ENCODE peak calls at places on chromosomes 11 and 22, in nine cellular contexts. H is A549, F is dorsolateral prefrontal cortex, J is GM23338, B is fibroblast of the aortic adventitia, D is heart right ventricle, W is BE2C, T is cardiac muscle cell, P is ovary. Q is an unnamed sample.
A peak's percentile ranks its signal among the peaks of the same experiment; 100 is the strongest.

GRCh38 chr11:73912045-73912444 is 35.2 kb downstream of the PAAF1 start:
- DNase-seq in H (no peak), F (no peak), J (no peak), B (no peak), D (no peak), W (no peak), T (no peak), P (no peak), Q (no peak)

GRCh38 chr11:131300304-131300703 is 70.1 kb upstream of the NTM start:
- DNase-seq in H (no peak), F (no peak), J (no peak), B (no peak), D (no peak), W (no peak), T (no peak), P (no peak), Q (no peak)

GRCh38 chr11:45669956-45670355 is 4.5 kb upstream of the CHST1 start:
- DNase-seq in H (no peak), F (no peak), J (no peak), B (no peak), D (no peak), W (no peak), T (no peak), P (peak; percentile 6), Q (no peak)

GRCh38 chr22:43142881-43143562 is at the start of gene MCAT:
- DNase-seq in H (peak; percentile 74), F (peak; percentile 78), J (peak; percentile 84), B (peak; percentile 69), D (peak; percentile 86), W (peak; percentile 90), T (peak; percentile 89), P (peak; percentile 82), Q (no peak)

GRCh38 chr11:126573325-126574076 is 218.0 kb downstream of the ST3GAL4 start:
- DNase-seq in H (no peak), F (no peak), J (peak; percentile 73), B (no peak), D (no peak), W (no peak), T (peak; percentile 33), P (no peak), Q (no peak)

GRCh38 chr22:40485813-40486610 is 115.6 kb downstream of the SGSM3 start:
- DNase-seq in H (no peak), F (no peak), J (no peak), B (peak; percentile 60), D (no peak), W (no peak), T (no peak), P (no peak), Q (no peak)

GRCh38 chr22:17786435-17787158 is 12.3 kb upstream of the BID start:
- DNase-seq in H (no peak), F (peak; percentile 51), J (peak; percentile 57), B (peak; percentile 23), D (peak; percentile 75), W (peak; percentile 42), T (no peak), P (no peak), Q (no peak)

GRCh38 chr11:47229161-47229560 is 14.4 kb downstream of the DDB2 start:
- DNase-seq in H (no peak), F (no peak), J (no peak), B (no peak), D (no peak), W (no peak), T (no peak), P (no peak), Q (no peak)

GRCh38 chr11:95444309-95445202 is 213.6 kb upstream of the SESN3 start:
- DNase-seq in H (no peak), F (no peak), J (no peak), B (no peak), D (no peak), W (no peak), T (no peak), P (no peak), Q (no peak)

GRCh38 chr22:43152355-43153071 is 1.2 kb downstream of the TSPO start:
- DNase-seq in H (peak; percentile 55), F (peak; percentile 37), J (no peak), B (peak; percentile 56), D (peak; percentile 75), W (peak; percentile 61), T (no peak), P (peak; percentile 52), Q (no peak)

GRCh38 chr11:4072668-4073285 is 21.8 kb upstream of the RRM1 start:
- DNase-seq in H (peak; percentile 80), F (no peak), J (peak; percentile 87), B (peak; percentile 89), D (no peak), W (peak; percentile 43), T (peak; percentile 82), P (peak; percentile 47), Q (no peak)

GRCh38 chr11:122578168-122578825 is 77.2 kb upstream of the UBASH3B start:
- DNase-seq in H (peak; percentile 28), F (no peak), J (peak; percentile 37), B (no peak), D (no peak), W (no peak), T (no peak), P (no peak), Q (no peak)

GRCh38 chr11:970319-970871 is 44.7 kb downstream of the AP2A2 start:
- DNase-seq in H (no peak), F (no peak), J (no peak), B (no peak), D (no peak), W (no peak), T (no peak), P (no peak), Q (no peak)

GRCh38 chr11:84817998-84818397 is 809.1 kb downstream of the DLG2 start:
- DNase-seq in H (peak; percentile 29), F (no peak), J (no peak), B (peak; percentile 52), D (no peak), W (no peak), T (no peak), P (no peak), Q (no peak)

DNA sequence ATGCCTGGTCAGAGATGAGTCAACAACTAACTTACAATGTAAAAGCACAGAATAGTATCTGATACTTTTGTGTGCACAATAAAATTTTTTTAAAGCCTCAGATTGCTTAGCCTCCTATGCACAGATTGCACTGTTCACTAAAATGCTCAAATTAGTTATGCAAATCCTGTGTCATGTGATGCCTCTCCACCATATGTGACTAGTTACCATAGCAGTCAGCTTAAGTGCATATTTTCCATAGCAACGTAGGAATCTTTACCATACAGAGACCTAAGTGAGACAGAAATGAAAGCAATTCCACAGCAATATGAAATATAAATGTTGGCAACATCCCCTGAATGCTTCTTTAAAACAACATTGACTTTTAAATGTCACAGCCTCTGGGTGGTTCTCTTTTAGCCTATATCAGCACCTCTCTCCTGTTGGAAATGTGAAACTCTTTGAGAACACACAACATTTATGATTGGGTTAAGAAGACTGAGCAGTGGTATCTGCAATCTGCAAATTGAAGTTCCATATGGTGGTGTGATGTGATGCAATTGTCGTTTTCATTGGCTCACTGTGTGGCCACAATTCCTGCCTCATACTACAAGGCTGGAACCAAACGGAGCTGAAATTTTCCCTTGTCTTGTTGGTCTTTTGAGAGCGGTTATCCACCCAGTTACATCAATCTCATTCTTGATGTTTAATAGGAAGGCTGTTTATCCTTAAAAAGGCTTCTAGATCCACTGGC is 814.6 kb downstream of the DLG2 start:
- DNase-seq in H (no peak), F (no peak), J (no peak), B (no peak), D (no peak), W (no peak), T (no peak), P (no peak), Q (no peak)
- TF ChIP-seq CTCF in H (no peak), F (no peak), J (no peak), B (no peak), D (no peak), W (no peak), T (no peak), P (no peak), Q (no peak)

DNA sequence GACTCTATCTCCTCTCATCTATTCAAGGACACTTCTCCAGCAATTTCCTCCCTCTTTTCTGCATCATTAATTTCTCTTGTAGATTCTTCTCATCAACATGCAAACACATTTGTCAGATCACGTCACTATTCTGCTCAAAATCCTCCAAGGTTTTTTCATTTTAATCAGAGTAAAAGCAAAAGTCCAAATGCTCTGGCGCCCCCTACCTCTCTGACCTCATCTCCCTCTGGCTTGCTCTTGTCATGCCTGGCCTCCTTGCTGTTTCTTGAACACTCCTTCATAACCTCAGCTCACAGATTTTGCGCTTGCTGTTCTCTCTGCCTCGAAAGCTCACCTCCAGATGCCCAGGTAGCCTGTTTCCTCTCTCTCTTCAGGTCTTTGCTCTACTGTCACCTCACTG is 22.4 kb downstream of the RTCB start:
- DNase-seq in H (peak; percentile 12), F (no peak), J (peak; percentile 74), B (peak; percentile 20), D (no peak), W (peak; percentile 38), T (peak; percentile 23), P (no peak), Q (no peak)
- TF ChIP-seq CTCF in H (peak; percentile 26), F (peak; percentile 42), J (peak; percentile 70), B (peak; percentile 42), D (peak; percentile 47), W (peak; percentile 67), T (peak; percentile 44), P (no peak), Q (peak; percentile 72)

DNA sequence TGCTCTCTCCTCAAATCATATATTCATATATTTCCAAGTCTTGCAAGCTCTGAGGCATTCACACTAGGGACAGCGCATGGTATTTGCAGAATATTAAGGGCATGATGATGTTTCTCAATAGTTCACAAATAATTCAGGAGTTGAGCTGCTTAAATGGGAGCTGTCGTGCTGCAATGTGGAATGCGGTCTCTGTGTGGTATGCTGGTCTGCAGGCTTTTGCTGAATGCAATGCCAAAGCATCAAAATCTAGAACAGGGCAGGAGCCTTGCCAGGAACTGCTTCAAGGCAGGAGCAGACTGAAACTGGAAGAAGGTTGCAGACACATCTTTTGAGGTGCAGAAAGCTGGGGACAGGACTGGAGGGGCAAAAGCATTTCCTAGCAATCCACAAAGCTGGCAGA is 1060.0 kb downstream of the TBC1D22A start:
- DNase-seq in H (no peak), F (no peak), J (no peak), B (no peak), D (no peak), W (no peak), T (no peak), P (no peak), Q (no peak)
- TF ChIP-seq CTCF in H (no peak), F (no peak), J (no peak), B (no peak), D (no peak), W (no peak), T (no peak), P (no peak), Q (no peak)

DNA sequence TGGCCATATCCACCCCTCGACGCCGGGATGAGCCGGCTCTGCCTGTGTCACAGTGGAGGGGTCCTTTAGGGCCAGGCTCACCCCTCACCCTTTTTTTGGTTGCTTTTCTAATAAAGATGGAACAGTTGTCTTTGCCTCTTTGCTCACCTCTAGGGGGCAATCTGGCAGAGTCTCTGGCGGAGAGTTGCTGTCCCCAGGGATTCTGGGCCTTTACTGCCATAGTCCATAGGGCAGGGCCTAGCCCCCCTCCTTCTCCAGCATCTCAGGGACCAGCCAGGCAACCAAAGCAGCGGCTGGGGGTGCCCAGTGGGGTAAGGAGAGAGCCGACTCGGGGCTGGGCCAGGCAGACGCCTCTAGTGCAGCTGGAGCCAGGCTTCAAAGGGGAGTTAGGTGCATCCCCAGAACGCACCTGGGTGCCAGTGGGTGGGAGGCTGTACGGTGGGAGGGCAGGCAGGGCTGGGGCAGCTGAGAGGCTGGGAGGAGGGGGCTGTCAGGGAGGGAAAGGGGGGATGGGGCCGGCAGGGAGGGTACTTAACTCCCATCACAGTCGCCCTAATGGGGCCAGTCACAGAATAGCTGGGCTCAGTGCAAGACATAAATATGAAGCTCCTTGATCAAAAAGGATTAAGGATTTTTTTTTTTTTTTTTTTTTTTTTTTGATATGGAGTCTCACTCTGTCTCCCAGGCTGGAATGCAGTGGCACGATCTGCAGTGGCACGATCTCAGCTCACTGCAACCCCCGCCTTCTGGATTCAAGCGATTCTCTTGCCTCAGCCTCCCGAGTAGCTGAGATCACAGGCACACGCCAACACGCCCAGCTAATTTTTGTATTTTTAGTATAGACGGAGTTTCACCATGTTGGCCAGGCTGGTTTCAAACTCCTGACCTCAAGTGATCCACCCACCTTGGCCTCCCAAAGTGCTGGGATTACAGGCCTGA is 2.5 kb upstream of the SUSD2 start:
- DNase-seq in H (no peak), F (peak; percentile 36), J (peak; percentile 76), B (no peak), D (no peak), W (peak; percentile 74), T (no peak), P (peak; percentile 20), Q (no peak)
- TF ChIP-seq CTCF in H (peak; percentile 31), F (no peak), J (peak; percentile 64), B (peak; percentile 29), D (peak; percentile 14), W (peak; percentile 76), T (peak; percentile 42), P (no peak), Q (peak; percentile 67)